ENCODE peak calls at places on chromosomes 6 and 20, in five cellular contexts. C is keratinocyte, Z is astrocyte of the spinal cord, K is ascending aorta, N is fibroblast of lung. J is an unnamed sample.

GRCh38 chr6:121430514-121431460 is 4.7 kb upstream of the GJA1 start:
- DNase-seq in C (no peak), Z (peak; percentile 68), K (no peak), N (peak; percentile 66), J (peak; percentile 51)

GRCh38 chr6:69827491-69827890 is 30.7 kb upstream of the LMBRD1 start:
- DNase-seq in N (peak; percentile 76), Z (peak; percentile 66), K (no peak), C (no peak), J (peak; percentile 47)

GRCh38 chr20:17856024-17856564 is 112.5 kb downstream of the SNX5 start:
- DNase-seq in Z (no peak), N (peak; percentile 44), K (no peak), C (no peak), J (no peak)

GRCh38 chr6:3825331-3825831 is 23.8 kb upstream of the FAM50B start:
- DNase-seq in C (no peak), Z (peak; percentile 74), N (peak; percentile 42), K (peak; percentile 90), J (peak; percentile 56)

GRCh38 chr6:77816766-77817270 is 164.0 kb downstream of the MEI4 start:
- DNase-seq in Z (no peak), N (no peak), K (no peak), C (no peak), J (no peak)

GRCh38 chr6:13923527-13924145 is 1.1 kb upstream of the RNF182 start:
- DNase-seq in K (no peak), Z (peak; percentile 85), N (peak; percentile 51), C (no peak), J (peak; percentile 70)

GRCh38 chr6:10529231-10529801 is 8.2 kb downstream of the GCNT2 start:
- DNase-seq in Z (peak; percentile 31), C (no peak), K (peak; percentile 80), N (no peak), J (no peak)

GRCh38 chr6:27668442-27669275 is 195.8 kb upstream of the ZNF184 start:
- DNase-seq in K (no peak), C (peak; percentile 69), N (peak; percentile 73), Z (peak; percentile 59), J (peak; percentile 62)

GRCh38 chr6:85416049-85416448 is 33.8 kb upstream of the NT5E start:
- DNase-seq in C (no peak), N (peak; percentile 64), K (no peak), Z (no peak), J (peak; percentile 38)

GRCh38 chr20:9600562-9600961 is 86.2 kb downstream of the LAMP5 start:
- DNase-seq in K (no peak), C (no peak), Z (no peak), N (no peak), J (no peak)

GRCh38 chr6:134080171-134080795 is 27.9 kb upstream of the SLC2A12 start:
- DNase-seq in C (no peak), N (no peak), Z (no peak), K (no peak), J (no peak)

GRCh38 chr20:36062799-36063198 is 91.7 kb upstream of the EPB41L1 start:
- DNase-seq in K (no peak), Z (no peak), N (no peak), C (no peak), J (peak; percentile 56)

GRCh38 chr6:155418017-155418749 is 37.5 kb downstream of the NOX3 start:
- DNase-seq in Z (peak; percentile 85), C (peak; percentile 13), N (peak; percentile 51), K (peak; percentile 76), J (peak; percentile 77)

GRCh38 chr20:36574278-36575065 is 1.1 kb downstream of the TGIF2 start:
- DNase-seq in K (peak; percentile 74), Z (no peak), C (no peak), N (peak; percentile 23), J (peak; percentile 28)

GRCh38 chr6:137873273-137873762 is 6.3 kb downstream of the TNFAIP3 start:
- DNase-seq in Z (peak; percentile 86), K (peak; percentile 88), C (no peak), N (peak; percentile 96), J (peak; percentile 90)

GRCh38 chr6:85236636-85237035 is 213.2 kb upstream of the NT5E start:
- DNase-seq in N (no peak), K (no peak), Z (no peak), C (no peak), J (no peak)

GRCh38 chr6:169921853-169922779 is 170.7 kb downstream of the ERMARD start:
- DNase-seq in N (no peak), Z (no peak), C (no peak), K (no peak), J (no peak)

GRCh38 chr20:37202267-37202943 is 23.1 kb upstream of the MROH8 start:
- DNase-seq in N (peak; percentile 95), K (peak; percentile 72), C (peak; percentile 86), Z (peak; percentile 94), J (peak; percentile 98)

GRCh38 chr6:69138893-69139494 is 503.9 kb downstream of the ADGRB3 start:
- DNase-seq in C (no peak), Z (peak; percentile 9), N (no peak), K (no peak), J (no peak)

GRCh38 chr6:53673138-53673801 is 7.7 kb upstream of the KLHL31 start:
- DNase-seq in K (no peak), Z (peak; percentile 78), N (peak; percentile 85), C (peak; percentile 26), J (peak; percentile 46)

GRCh38 chr20:48823960-48824497 is 3.8 kb downstream of the PREX1 start:
- DNase-seq in C (no peak), Z (peak; percentile 81), N (peak; percentile 27), K (no peak), J (peak; percentile 87)

GRCh38 chr6:28488916-28489365 is 26.7 kb downstream of the GPX6 start:
- DNase-seq in C (peak; percentile 53), N (peak; percentile 84), Z (peak; percentile 75), K (no peak), J (peak; percentile 73)

GRCh38 chr6:33744895-33745546 is 1.7 kb downstream of the IP6K3 start:
- DNase-seq in K (no peak), N (no peak), Z (no peak), C (no peak), J (no peak)

GRCh38 chr6:132530293-132530974 is 7.6 kb upstream of the TAAR9 start:
- DNase-seq in Z (peak; percentile 62), C (no peak), N (peak; percentile 76), K (peak; percentile 69), J (peak; percentile 58)

GRCh38 chr20:23358923-23359572 is 2.9 kb upstream of the GZF1 start:
- DNase-seq in C (no peak), K (no peak), N (no peak), Z (no peak), J (no peak)

GRCh38 chr6:170124836-170125235 is 166.0 kb downstream of the DLL1 start:
- DNase-seq in N (no peak), C (peak; percentile 52), Z (no peak), K (peak; percentile 2), J (no peak)

GRCh38 chr6:160679402-160679769 is 15.3 kb upstream of the LPA start:
- DNase-seq in N (no peak), K (no peak), Z (no peak), C (no peak), J (no peak)

GRCh38 chr6:85798934-85799490 is 156.3 kb upstream of the SYNCRIP start:
- DNase-seq in Z (no peak), K (no peak), N (no peak), C (no peak), J (no peak)

GRCh38 chr20:19885981-19886665 is 128.1 kb downstream of the RIN2 start:
- DNase-seq in Z (no peak), C (no peak), N (peak; percentile 63), K (peak; percentile 72), J (peak; percentile 80)

GRCh38 chr6:18148304-18149025 is 6.4 kb downstream of the TPMT start:
- DNase-seq in C (peak; percentile 55), K (no peak), Z (peak; percentile 83), N (peak; percentile 88), J (peak; percentile 95)

GRCh38 chr6:38319259-38320255 is 320.2 kb downstream of the BTBD9 start:
- DNase-seq in N (peak; percentile 15), Z (peak; percentile 39), C (peak; percentile 25), K (no peak), J (no peak)

GRCh38 chr20:32511358-32512046 is 73.6 kb downstream of the NOL4L start:
- DNase-seq in Z (no peak), K (no peak), N (no peak), C (no peak), J (no peak)

GRCh38 chr20:32508775-32509119 is 76.4 kb downstream of the NOL4L start:
- DNase-seq in K (no peak), N (no peak), C (no peak), Z (no peak), J (no peak)

GRCh38 chr20:32509639-32510066 is 75.5 kb downstream of the NOL4L start:
- DNase-seq in Z (no peak), K (no peak), N (peak; percentile 35), C (no peak), J (no peak)

GRCh38 chr20:32510601-32511357 is 74.4 kb downstream of the NOL4L start:
- DNase-seq in Z (no peak), C (no peak), K (no peak), N (no peak), J (no peak)

DNA sequence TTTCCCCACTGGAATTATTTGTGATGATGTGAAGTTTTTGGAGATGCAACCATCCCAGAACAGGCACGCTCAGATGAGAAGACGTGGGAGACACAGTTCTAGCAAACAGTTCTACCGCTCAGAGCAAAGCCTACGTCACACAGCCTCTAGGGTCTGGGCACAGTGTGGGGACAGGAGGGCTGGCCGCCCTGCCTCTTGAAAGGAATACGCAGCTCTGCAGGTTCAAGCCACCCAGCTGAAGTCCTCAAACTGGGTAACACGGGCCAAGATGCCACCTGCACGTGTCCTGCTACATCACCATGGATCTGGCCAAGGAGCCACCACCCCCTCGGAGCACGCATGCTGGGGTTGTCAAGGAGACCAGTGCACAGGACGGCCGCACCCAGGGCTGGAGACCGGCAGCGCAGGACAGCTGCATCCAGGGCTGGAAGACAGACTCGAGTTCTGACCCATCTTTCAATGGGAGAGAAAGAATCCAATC is 75.0 kb downstream of the NOL4L start:
- DNase-seq in Z (no peak), C (no peak), K (no peak), N (no peak), J (no peak)
- TF ChIP-seq CTCF in Z (no peak), C (no peak), K (no peak), N (no peak), J (no peak)

GRCh38 chr6:97626586-97627441 is 343.8 kb upstream of the MMS22L start:
- DNase-seq in K (no peak), Z (peak; percentile 47), N (peak; percentile 56), C (no peak), J (peak; percentile 35)
- H3K4me3 ChIP-seq in K (peak overlapping the region; percentile 4), Z (peak overlapping the region; percentile 21), N (peak overlapping the region; percentile 9), C (no peak overlapping the region), J (peak overlapping the region; percentile 8)

GRCh38 chr20:3658708-3659491 is 4.3 kb downstream of the GFRA4 start:
- DNase-seq in N (no peak), C (no peak), Z (no peak), K (no peak), J (no peak)

GRCh38 chr20:3658019-3658707 is 5.0 kb downstream of the GFRA4 start:
- DNase-seq in C (no peak), N (no peak), Z (no peak), K (no peak), J (no peak)

GRCh38 chr20:3660262-3661059 is 2.7 kb downstream of the GFRA4 start:
- DNase-seq in Z (no peak), C (no peak), K (peak; percentile 54), N (no peak), J (no peak)

GRCh38 chr20:3661060-3661820 is 2.0 kb downstream of the GFRA4 start:
- DNase-seq in K (peak; percentile 47), C (no peak), N (no peak), Z (no peak), J (no peak)

GRCh38 chr20:3659492-3660261 is 3.5 kb downstream of the GFRA4 start:
- DNase-seq in K (peak; percentile 48), Z (no peak), N (no peak), C (no peak), J (no peak)
- TF ChIP-seq CTCF in K (no peak), Z (no peak), N (no peak), C (no peak), J (no peak)

GRCh38 chr20:53598140-53599038 is 4.8 kb upstream of the ZNF217 start:
- DNase-seq in C (no peak), Z (no peak), N (no peak), K (no peak), J (no peak)
- H3K4me3 ChIP-seq in C (no peak overlapping the region), Z (no peak overlapping the region), N (no peak overlapping the region), K (no peak overlapping the region), J (no peak overlapping the region)